ENCODE peak calls at places on chromosomes 1 and 21, in six cellular contexts. J, M, R, X, V and Y are unnamed samples.

GRCh38 chr1:221912230-221912629 is 170.3 kb upstream of the DUSP10 start:
- DNase-seq in V (no peak), M (no peak), R (no peak), X (no peak), J (no peak), Y (no peak)

GRCh38 chr1:203325418-203326091 is 20.2 kb downstream of the BTG2 start:
- DNase-seq in M (no peak), X (no peak), J (peak), V (no peak), R (peak), Y (no peak)

GRCh38 chr1:192732787-192733186 is 76.1 kb upstream of the RGS2 start:
- DNase-seq in M (peak), R (no peak), V (peak), J (peak), X (no peak), Y (no peak)

GRCh38 chr1:100034465-100034864 is 64.7 kb downstream of the SLC35A3 start:
- DNase-seq in M (no peak), X (no peak), J (peak), V (peak), R (peak), Y (no peak)

GRCh38 chr1:178451529-178451928 is 45.2 kb downstream of the CLEC20A start:
- DNase-seq in V (no peak), M (no peak), X (no peak), R (no peak), J (no peak), Y (no peak)

GRCh38 chr1:228455715-228456114 is 31.5 kb upstream of the RNF187 start:
- DNase-seq in V (peak), M (no peak), J (no peak), X (no peak), R (no peak), Y (no peak)

GRCh38 chr1:10665930-10666850 is 130.3 kb downstream of the CASZ1 start:
- DNase-seq in X (no peak), J (no peak), R (no peak), M (no peak), V (no peak), Y (no peak)

GRCh38 chr1:80251591-80251990 is 1245.1 kb upstream of the ADGRL4 start:
- DNase-seq in X (no peak), R (no peak), V (no peak), M (no peak), J (no peak), Y (no peak)

GRCh38 chr21:41233913-41234312 is 66.0 kb downstream of the BACE2 start:
- DNase-seq in J (no peak), M (no peak), R (no peak), X (no peak), V (no peak), Y (no peak)

GRCh38 chr1:218346391-218347204 is 1.5 kb downstream of the TGFB2 start:
- DNase-seq in J (no peak), R (no peak), X (no peak), V (peak), M (no peak), Y (no peak)

GRCh38 chr1:80779278-80779677 is 1021.5 kb upstream of the ADGRL2 start:
- DNase-seq in V (no peak), X (no peak), J (no peak), R (no peak), M (no peak), Y (no peak)